ENCODE peak calls at places on chromosome 21, in five cellular contexts. One of them, this sample, is unnamed.
A peak's percentile ranks its signal among the peaks of the same experiment; 100 is the strongest.

GRCh38 chr21:45123440-45123839 is 49.1 kb downstream of the ADARB1 start:
- DNase-seq in HepG2: peak; percentile 53
- DNase-seq in HCT116: no peak
- DNase-seq in K562: no peak
- DNase-seq in H1: no peak
- DNase-seq in this sample: no peak

GRCh38 chr21:45954271-45954670 is 27.3 kb upstream of the COL6A1 start:
- DNase-seq in HepG2: no peak
- DNase-seq in HCT116: no peak
- DNase-seq in K562: no peak
- DNase-seq in H1: no peak
- DNase-seq in this sample: peak; percentile 31

GRCh38 chr21:18245493-18245967 is 897 bp downstream of the CHODL start:
- DNase-seq in HepG2: peak; percentile 39
- DNase-seq in HCT116: no peak
- DNase-seq in K562: no peak
- DNase-seq in H1: peak; percentile 51
- DNase-seq in this sample: peak; percentile 8

GRCh38 chr21:44528634-44528995 is 11.4 kb downstream of the KRTAP10-1 start:
- DNase-seq in HepG2: no peak
- DNase-seq in HCT116: no peak
- DNase-seq in K562: no peak
- DNase-seq in H1: no peak
- DNase-seq in this sample: no peak

GRCh38 chr21:39022901-39023693 is 160.2 kb downstream of the PSMG1 start:
- DNase-seq in HepG2: peak; percentile 37
- DNase-seq in HCT116: no peak
- DNase-seq in K562: no peak
- DNase-seq in H1: no peak
- DNase-seq in this sample: no peak

GRCh38 chr21:16588433-16588860 is 858.7 kb downstream of the USP25 start:
- DNase-seq in HepG2: no peak
- DNase-seq in HCT116: no peak
- DNase-seq in K562: no peak
- DNase-seq in H1: no peak
- DNase-seq in this sample: peak; percentile 76

GRCh38 chr21:16071082-16071481 is 341.3 kb downstream of the USP25 start:
- DNase-seq in HepG2: no peak
- DNase-seq in HCT116: no peak
- DNase-seq in K562: no peak
- DNase-seq in H1: no peak
- DNase-seq in this sample: peak; percentile 36

GRCh38 chr21:38806942-38807284 is 1.2 kb downstream of the ETS2 start:
- DNase-seq in HepG2: no peak
- DNase-seq in HCT116: no peak
- DNase-seq in K562: no peak
- DNase-seq in H1: no peak
- DNase-seq in this sample: peak; percentile 49

GRCh38 chr21:38455403-38455802 is 42.9 kb downstream of the ERG start:
- DNase-seq in HepG2: no peak
- DNase-seq in HCT116: no peak
- DNase-seq in K562: no peak
- DNase-seq in H1: no peak
- DNase-seq in this sample: no peak

GRCh38 chr21:45454924-45455315 is 50.0 kb downstream of the COL18A1 start:
- DNase-seq in HepG2: no peak
- DNase-seq in HCT116: no peak
- DNase-seq in K562: no peak
- DNase-seq in H1: no peak
- DNase-seq in this sample: no peak

GRCh38 chr21:23960769-23961168 is 1646.5 kb downstream of the MRPL39 start:
- DNase-seq in HepG2: no peak
- DNase-seq in HCT116: no peak
- DNase-seq in K562: no peak
- DNase-seq in H1: no peak
- DNase-seq in this sample: no peak

GRCh38 chr21:45331521-45332257 is 44.0 kb upstream of the POFUT2 start:
- DNase-seq in HepG2: no peak
- DNase-seq in HCT116: no peak
- DNase-seq in K562: no peak
- DNase-seq in H1: no peak
- DNase-seq in this sample: peak; percentile 70

GRCh38 chr21:37916795-37917142 is 512 bp upstream of the KCNJ6 start:
- DNase-seq in HepG2: peak; percentile 3
- DNase-seq in HCT116: no peak
- DNase-seq in K562: peak; percentile 60
- DNase-seq in H1: peak; percentile 89
- DNase-seq in this sample: peak; percentile 57

GRCh38 chr21:39456665-39457064 is 4.9 kb downstream of the SH3BGR start:
- DNase-seq in HepG2: peak; percentile 14
- DNase-seq in HCT116: no peak
- DNase-seq in K562: no peak
- DNase-seq in H1: no peak
- DNase-seq in this sample: no peak

GRCh38 chr21:46083271-46084040 is 14.5 kb upstream of the COL6A2 start:
- DNase-seq in HepG2: no peak
- DNase-seq in HCT116: no peak
- DNase-seq in K562: no peak
- DNase-seq in H1: no peak
- DNase-seq in this sample: no peak

GRCh38 chr21:36427502-36427901 is 42.3 kb downstream of the CHAF1B start:
- DNase-seq in HepG2: no peak
- DNase-seq in HCT116: no peak
- DNase-seq in K562: no peak
- DNase-seq in H1: no peak
- DNase-seq in this sample: no peak

GRCh38 chr21:17352937-17353655 is 159.7 kb upstream of the CXADR start:
- DNase-seq in HepG2: no peak
- DNase-seq in HCT116: no peak
- DNase-seq in K562: no peak
- DNase-seq in H1: no peak
- DNase-seq in this sample: no peak

GRCh38 chr21:15491100-15491499 is 238.7 kb upstream of the USP25 start:
- DNase-seq in HepG2: no peak
- DNase-seq in HCT116: no peak
- DNase-seq in K562: no peak
- DNase-seq in H1: no peak
- DNase-seq in this sample: no peak

GRCh38 chr21:25515484-25516405 is 91.5 kb downstream of the MRPL39 start:
- DNase-seq in HepG2: no peak
- DNase-seq in HCT116: no peak
- DNase-seq in K562: no peak
- DNase-seq in H1: no peak
- DNase-seq in this sample: no peak

GRCh38 chr21:18782721-18783120 is 379.1 kb upstream of the TMPRSS15 start:
- DNase-seq in HepG2: no peak
- DNase-seq in HCT116: no peak
- DNase-seq in K562: no peak
- DNase-seq in H1: no peak
- DNase-seq in this sample: no peak

GRCh38 chr21:36104306-36105300 is 30.3 kb upstream of the CBR3 start:
- DNase-seq in HepG2: no peak
- DNase-seq in HCT116: peak; percentile 24
- DNase-seq in K562: no peak
- DNase-seq in H1: peak; percentile 92
- DNase-seq in this sample: peak; percentile 33

GRCh38 chr21:45993210-45994085 is 11.9 kb downstream of the COL6A1 start:
- DNase-seq in HepG2: no peak
- DNase-seq in HCT116: no peak
- DNase-seq in K562: no peak
- DNase-seq in H1: no peak
- DNase-seq in this sample: no peak

GRCh38 chr21:15222711-15223110 is 157.9 kb upstream of the NRIP1 start:
- DNase-seq in HepG2: no peak
- DNase-seq in HCT116: peak; percentile 49
- DNase-seq in K562: no peak
- DNase-seq in H1: no peak
- DNase-seq in this sample: no peak

GRCh38 chr21:45511661-45512431 is 30.4 kb downstream of the SLC19A1 start:
- DNase-seq in HepG2: no peak
- DNase-seq in HCT116: no peak
- DNase-seq in K562: no peak
- DNase-seq in H1: no peak
- DNase-seq in this sample: no peak

GRCh38 chr21:25503981-25504380 is 103.3 kb downstream of the MRPL39 start:
- DNase-seq in HepG2: no peak
- DNase-seq in HCT116: no peak
- DNase-seq in K562: no peak
- DNase-seq in H1: no peak
- DNase-seq in this sample: no peak

GRCh38 chr21:21074305-21074704 is 76.1 kb downstream of the NCAM2 start:
- DNase-seq in HepG2: no peak
- DNase-seq in HCT116: no peak
- DNase-seq in K562: no peak
- DNase-seq in H1: no peak
- DNase-seq in this sample: no peak

GRCh38 chr21:35390013-35390776 is 341.1 kb upstream of the RUNX1 start:
- DNase-seq in HepG2: no peak
- DNase-seq in HCT116: no peak
- DNase-seq in K562: no peak
- DNase-seq in H1: no peak
- DNase-seq in this sample: peak; percentile 21

GRCh38 chr21:45286671-45287437 is 841 bp downstream of the POFUT2 start:
- DNase-seq in HepG2: no peak
- DNase-seq in HCT116: no peak
- DNase-seq in K562: peak; percentile 75
- DNase-seq in H1: peak; percentile 77
- DNase-seq in this sample: peak; percentile 87

GRCh38 chr21:46097826-46098286 is at the start of gene COL6A2:
- DNase-seq in HepG2: no peak
- DNase-seq in HCT116: no peak
- DNase-seq in K562: peak; percentile 93
- DNase-seq in H1: peak; percentile 89
- DNase-seq in this sample: peak; percentile 97

GRCh38 chr21:37528150-37528937 is 161.8 kb downstream of the DYRK1A start:
- DNase-seq in HepG2: no peak
- DNase-seq in HCT116: no peak
- DNase-seq in K562: peak; percentile 44
- DNase-seq in H1: no peak
- DNase-seq in this sample: no peak

GRCh38 chr21:42747746-42748351 is 94.4 kb downstream of the PDE9A start:
- DNase-seq in HepG2: no peak
- DNase-seq in HCT116: no peak
- DNase-seq in K562: no peak
- DNase-seq in H1: no peak
- DNase-seq in this sample: no peak

GRCh38 chr21:42747267-42747701 is 93.9 kb downstream of the PDE9A start:
- DNase-seq in HepG2: no peak
- DNase-seq in HCT116: no peak
- DNase-seq in K562: no peak
- DNase-seq in H1: no peak
- DNase-seq in this sample: no peak

GRCh38 chr21:42745511-42746239 is 92.3 kb downstream of the PDE9A start:
- DNase-seq in HepG2: no peak
- DNase-seq in HCT116: no peak
- DNase-seq in K562: no peak
- DNase-seq in H1: no peak
- DNase-seq in this sample: no peak

GRCh38 chr21:42746240-42746592 is 92.8 kb downstream of the PDE9A start:
- DNase-seq in HepG2: no peak
- DNase-seq in HCT116: no peak
- DNase-seq in K562: no peak
- DNase-seq in H1: no peak
- DNase-seq in this sample: no peak

GRCh38 chr21:42746593-42747266 is 93.3 kb downstream of the PDE9A start:
- DNase-seq in HepG2: no peak
- DNase-seq in HCT116: no peak
- DNase-seq in K562: no peak
- DNase-seq in H1: no peak
- DNase-seq in this sample: no peak
- H2AFZ ChIP-seq in HepG2: no peak overlapping the region
- H2AFZ ChIP-seq in HCT116: no peak overlapping the region
- H2AFZ ChIP-seq in K562: no peak overlapping the region
- H2AFZ ChIP-seq in H1: no peak overlapping the region
- H2AFZ ChIP-seq in this sample: no peak overlapping the region

GRCh38 chr21:32920474-32920873 is 105.3 kb upstream of the OLIG2 start:
- DNase-seq in HepG2: no peak
- DNase-seq in HCT116: no peak
- DNase-seq in K562: no peak
- DNase-seq in H1: no peak
- DNase-seq in this sample: no peak
- TF ChIP-seq SIN3A in HepG2: no peak
- TF ChIP-seq SIN3A in HCT116: no peak
- TF ChIP-seq SIN3A in K562: no peak
- TF ChIP-seq SIN3A in H1: no peak
- TF ChIP-seq SIN3A in this sample: no peak

GRCh38 chr21:26846036-26846931 is 1.1 kb upstream of the ADAMTS1 start:
- DNase-seq in HepG2: no peak
- DNase-seq in HCT116: no peak
- DNase-seq in K562: no peak
- DNase-seq in H1: peak; percentile 76
- DNase-seq in this sample: peak; percentile 76

GRCh38 chr21:26844258-26845065 is 747 bp downstream of the ADAMTS1 start:
- DNase-seq in HepG2: no peak
- DNase-seq in HCT116: no peak
- DNase-seq in K562: no peak
- DNase-seq in H1: peak; percentile 71
- DNase-seq in this sample: peak; percentile 73

GRCh38 chr21:26845066-26845749 is at the start of gene ADAMTS1:
- DNase-seq in HepG2: peak; percentile 4
- DNase-seq in HCT116: no peak
- DNase-seq in K562: no peak
- DNase-seq in H1: peak; percentile 91
- DNase-seq in this sample: peak; percentile 96

GRCh38 chr21:26843912-26844257 is 1.3 kb downstream of the ADAMTS1 start:
- DNase-seq in HepG2: no peak
- DNase-seq in HCT116: no peak
- DNase-seq in K562: no peak
- DNase-seq in H1: no peak
- DNase-seq in this sample: no peak

DNA sequence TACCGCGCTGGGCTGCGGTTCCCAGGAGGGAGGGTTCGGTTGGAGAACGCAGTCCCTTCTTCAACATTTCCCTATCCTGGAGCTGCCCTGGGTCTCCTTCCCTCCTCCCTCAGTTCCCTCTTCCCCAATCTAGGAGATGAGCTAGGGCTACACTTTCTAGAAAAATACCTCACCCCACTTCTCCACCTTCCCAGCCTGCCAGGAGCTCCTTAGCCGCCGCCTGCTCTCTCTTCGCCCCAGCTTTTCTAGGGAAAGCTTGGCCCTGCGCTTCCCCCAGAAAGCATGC is 484 bp upstream of the ADAMTS1 start:
- DNase-seq in HepG2: no peak
- DNase-seq in HCT116: no peak
- DNase-seq in K562: no peak
- DNase-seq in H1: no peak
- DNase-seq in this sample: no peak
- H2AFZ ChIP-seq in HepG2: no peak overlapping the region
- H2AFZ ChIP-seq in HCT116: no peak overlapping the region
- H2AFZ ChIP-seq in K562: no peak overlapping the region
- H2AFZ ChIP-seq in H1: no peak overlapping the region
- H2AFZ ChIP-seq in this sample: peak overlapping the region; percentile 57

DNA sequence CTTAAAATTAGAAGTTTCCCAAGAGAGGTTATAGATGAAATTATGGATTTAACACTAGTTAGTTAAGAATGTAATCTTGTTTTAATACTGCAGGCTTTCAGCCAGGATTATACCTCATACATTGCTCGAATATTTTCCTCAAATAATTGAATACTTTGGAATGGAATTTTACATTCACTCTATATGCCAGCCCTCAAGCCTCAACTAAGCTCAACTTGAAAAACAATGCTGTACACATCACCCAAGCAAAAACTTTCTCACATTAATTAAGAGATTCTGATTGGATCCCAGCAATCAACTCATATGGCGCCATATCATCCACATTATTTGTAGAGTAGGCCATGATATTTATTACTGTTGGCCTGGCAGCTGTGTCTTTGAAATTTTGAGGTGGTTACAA is 710.7 kb upstream of the ADAMTS5 start:
- DNase-seq in HepG2: no peak
- DNase-seq in HCT116: no peak
- DNase-seq in K562: no peak
- DNase-seq in H1: no peak
- DNase-seq in this sample: no peak
- TF ChIP-seq SIN3A in HepG2: no peak
- TF ChIP-seq SIN3A in HCT116: no peak
- TF ChIP-seq SIN3A in K562: no peak
- TF ChIP-seq SIN3A in H1: no peak
- TF ChIP-seq SIN3A in this sample: no peak

This sample was measured in SK-N-SH.